ENCODE peak calls at places on chromosomes 6 and 20, in eight cellular contexts. M is A549, H is colonic mucosa, C is immature natural killer cell, W is DMS153, U is foreskin fibroblast, I is HCEC 1CT, Y is non-pigmented ciliary epithelial cell. N is an unnamed sample.

GRCh38 chr20:21633829-21634228 is 71.6 kb upstream of the PAX1 start:
- DNase-seq in M (no peak), H (no peak), C (no peak), W (no peak), U (no peak), I (no peak), Y (no peak), N (no peak)

GRCh38 chr6:53161481-53162009 is 12.9 kb upstream of the GCM1 start:
- DNase-seq in M (no peak), H (no peak), C (no peak), W (no peak), U (no peak), I (no peak), Y (no peak), N (no peak)

GRCh38 chr6:13813621-13814175 is 659 bp downstream of the MCUR1 start:
- DNase-seq in M (peak; percentile 48), H (peak; percentile 83), C (no peak), W (no peak), U (peak; percentile 52), I (peak; percentile 53), Y (peak; percentile 3), N (peak; percentile 76)

GRCh38 chr20:13295637-13296036 is 74.6 kb downstream of the ISM1 start:
- DNase-seq in M (no peak), H (no peak), C (no peak), W (no peak), U (no peak), I (no peak), Y (no peak), N (no peak)

GRCh38 chr6:27757307-27757706 is 154.9 kb downstream of the OR2B2 start:
- DNase-seq in M (no peak), H (peak; percentile 72), C (peak; percentile 25), W (no peak), U (peak; percentile 2), I (no peak), Y (no peak), N (no peak)

GRCh38 chr20:63173552-63174191 is 42.3 kb downstream of the YTHDF1 start:
- DNase-seq in M (no peak), H (no peak), C (no peak), W (no peak), U (no peak), I (no peak), Y (no peak), N (no peak)

GRCh38 chr6:33169286-33170175 is 22.7 kb downstream of the COL11A2 start:
- DNase-seq in M (no peak), H (no peak), C (no peak), W (no peak), U (no peak), I (no peak), Y (no peak), N (no peak)

GRCh38 chr20:47809561-47809960 is 24.3 kb upstream of the SULF2 start:
- DNase-seq in M (no peak), H (no peak), C (no peak), W (no peak), U (no peak), I (no peak), Y (no peak), N (no peak)

GRCh38 chr6:165671222-165671715 is 8.2 kb upstream of the PDE10A start:
- DNase-seq in M (no peak), H (no peak), C (no peak), W (peak; percentile 76), U (no peak), I (no peak), Y (no peak), N (peak; percentile 91)

GRCh38 chr6:158467923-158468322 is 92.0 kb upstream of the TMEM181 start:
- DNase-seq in M (no peak), H (no peak), C (no peak), W (peak; percentile 93), U (no peak), I (no peak), Y (no peak), N (peak; percentile 12)

GRCh38 chr6:33417127-33417902 is 592 bp downstream of the CUTA start:
- DNase-seq in M (peak; percentile 38), H (no peak), C (no peak), W (no peak), U (peak; percentile 88), I (peak; percentile 95), Y (peak; percentile 67), N (no peak)

GRCh38 chr6:108903796-108904195 is 55.6 kb downstream of the ARMC2 start:
- DNase-seq in M (no peak), H (peak; percentile 41), C (no peak), W (no peak), U (no peak), I (no peak), Y (no peak), N (no peak)

GRCh38 chr6:116351101-116351500 is 19.6 kb upstream of the DSE start:
- DNase-seq in M (no peak), H (no peak), C (no peak), W (no peak), U (no peak), I (no peak), Y (no peak), N (no peak)

GRCh38 chr6:21769405-21769851 is 175.9 kb downstream of the SOX4 start:
- DNase-seq in M (no peak), H (no peak), C (no peak), W (no peak), U (peak; percentile 71), I (peak; percentile 89), Y (peak; percentile 89), N (no peak)